ENCODE peak calls at places on chromosomes 12 and 14, in eight cellular contexts. One of them, this sample, is unnamed.

GRCh38 chr12:60266381-60266852 is 670.6 kb downstream of the SLC16A7 start:
- DNase-seq in fibroblast of pulmonary artery: peak; percentile 54
- DNase-seq in cardiac fibroblast: peak; percentile 45
- DNase-seq in body of pancreas: no peak
- DNase-seq in fibroblast of villous mesenchyme: peak; percentile 75
- DNase-seq in NB4: no peak
- DNase-seq in ovary: no peak
- DNase-seq in mammary epithelial cell: peak; percentile 74
- DNase-seq in this sample: peak; percentile 71

GRCh38 chr12:105825141-105825540 is 313.6 kb downstream of the NUAK1 start:
- DNase-seq in fibroblast of pulmonary artery: no peak
- DNase-seq in cardiac fibroblast: no peak
- DNase-seq in body of pancreas: no peak
- DNase-seq in fibroblast of villous mesenchyme: no peak
- DNase-seq in NB4: no peak
- DNase-seq in ovary: no peak
- DNase-seq in mammary epithelial cell: peak; percentile 98
- DNase-seq in this sample: no peak

GRCh38 chr12:27779416-27779815 is 617 bp upstream of the KLHL42 start:
- DNase-seq in fibroblast of pulmonary artery: peak; percentile 10
- DNase-seq in cardiac fibroblast: peak; percentile 5
- DNase-seq in body of pancreas: peak; percentile 15
- DNase-seq in fibroblast of villous mesenchyme: peak; percentile 22
- DNase-seq in NB4: peak; percentile 60
- DNase-seq in ovary: peak; percentile 30
- DNase-seq in mammary epithelial cell: peak; percentile 8
- DNase-seq in this sample: peak; percentile 21

GRCh38 chr14:105060751-105061427 is 4.3 kb downstream of the GPR132 start:
- DNase-seq in fibroblast of pulmonary artery: no peak
- DNase-seq in cardiac fibroblast: no peak
- DNase-seq in body of pancreas: peak; percentile 53
- DNase-seq in fibroblast of villous mesenchyme: peak; percentile 35
- DNase-seq in NB4: peak; percentile 93
- DNase-seq in ovary: no peak
- DNase-seq in mammary epithelial cell: no peak
- DNase-seq in this sample: no peak

GRCh38 chr12:6547987-6548386 is 7.9 kb downstream of the IFFO1 start:
- DNase-seq in fibroblast of pulmonary artery: peak; percentile 85
- DNase-seq in cardiac fibroblast: peak; percentile 83
- DNase-seq in body of pancreas: no peak
- DNase-seq in fibroblast of villous mesenchyme: peak; percentile 81
- DNase-seq in NB4: no peak
- DNase-seq in ovary: peak; percentile 40
- DNase-seq in mammary epithelial cell: peak; percentile 72
- DNase-seq in this sample: peak; percentile 87

GRCh38 chr14:38135096-38135495 is 72.6 kb upstream of the SSTR1 start:
- DNase-seq in fibroblast of pulmonary artery: no peak
- DNase-seq in cardiac fibroblast: no peak
- DNase-seq in body of pancreas: no peak
- DNase-seq in fibroblast of villous mesenchyme: peak; percentile 63
- DNase-seq in NB4: no peak
- DNase-seq in ovary: no peak
- DNase-seq in mammary epithelial cell: no peak
- DNase-seq in this sample: no peak

GRCh38 chr12:124836759-124837158 is 26.9 kb downstream of the SCARB1 start:
- DNase-seq in fibroblast of pulmonary artery: no peak
- DNase-seq in cardiac fibroblast: no peak
- DNase-seq in body of pancreas: peak; percentile 53
- DNase-seq in fibroblast of villous mesenchyme: no peak
- DNase-seq in NB4: no peak
- DNase-seq in ovary: no peak
- DNase-seq in mammary epithelial cell: no peak
- DNase-seq in this sample: no peak

GRCh38 chr12:28216016-28216415 is 25.8 kb downstream of the CCDC91 start:
- DNase-seq in fibroblast of pulmonary artery: no peak
- DNase-seq in cardiac fibroblast: no peak
- DNase-seq in body of pancreas: no peak
- DNase-seq in fibroblast of villous mesenchyme: no peak
- DNase-seq in NB4: no peak
- DNase-seq in ovary: no peak
- DNase-seq in mammary epithelial cell: no peak
- DNase-seq in this sample: no peak

GRCh38 chr14:72611506-72611905 is 282.4 kb downstream of the DPF3 start:
- DNase-seq in fibroblast of pulmonary artery: no peak
- DNase-seq in cardiac fibroblast: no peak
- DNase-seq in body of pancreas: no peak
- DNase-seq in fibroblast of villous mesenchyme: no peak
- DNase-seq in NB4: no peak
- DNase-seq in ovary: no peak
- DNase-seq in mammary epithelial cell: no peak
- DNase-seq in this sample: no peak

GRCh38 chr12:99128246-99128645 is 483.2 kb downstream of the APAF1 start:
- DNase-seq in fibroblast of pulmonary artery: no peak
- DNase-seq in cardiac fibroblast: no peak
- DNase-seq in body of pancreas: no peak
- DNase-seq in fibroblast of villous mesenchyme: no peak
- DNase-seq in NB4: no peak
- DNase-seq in ovary: no peak
- DNase-seq in mammary epithelial cell: no peak
- DNase-seq in this sample: no peak

GRCh38 chr12:45409966-45410365 is 194.1 kb downstream of the ANO6 start:
- DNase-seq in fibroblast of pulmonary artery: peak; percentile 13
- DNase-seq in cardiac fibroblast: peak; percentile 45
- DNase-seq in body of pancreas: peak; percentile 6
- DNase-seq in fibroblast of villous mesenchyme: peak; percentile 44
- DNase-seq in NB4: no peak
- DNase-seq in ovary: no peak
- DNase-seq in mammary epithelial cell: peak; percentile 55
- DNase-seq in this sample: peak; percentile 82

GRCh38 chr14:24179961-24180726 is 8.3 kb downstream of the REC8 start:
- DNase-seq in fibroblast of pulmonary artery: peak; percentile 88
- DNase-seq in cardiac fibroblast: peak; percentile 70
- DNase-seq in body of pancreas: peak; percentile 48
- DNase-seq in fibroblast of villous mesenchyme: peak; percentile 80
- DNase-seq in NB4: no peak
- DNase-seq in ovary: no peak
- DNase-seq in mammary epithelial cell: peak; percentile 51
- DNase-seq in this sample: peak; percentile 90

GRCh38 chr12:101802486-101802885 is 28.3 kb downstream of the GNPTAB start:
- DNase-seq in fibroblast of pulmonary artery: no peak
- DNase-seq in cardiac fibroblast: no peak
- DNase-seq in body of pancreas: no peak
- DNase-seq in fibroblast of villous mesenchyme: no peak
- DNase-seq in NB4: no peak
- DNase-seq in ovary: no peak
- DNase-seq in mammary epithelial cell: no peak
- DNase-seq in this sample: no peak

GRCh38 chr14:35368583-35368982 is 36.0 kb downstream of the NFKBIA start:
- DNase-seq in fibroblast of pulmonary artery: no peak
- DNase-seq in cardiac fibroblast: no peak
- DNase-seq in body of pancreas: no peak
- DNase-seq in fibroblast of villous mesenchyme: no peak
- DNase-seq in NB4: no peak
- DNase-seq in ovary: no peak
- DNase-seq in mammary epithelial cell: no peak
- DNase-seq in this sample: no peak

GRCh38 chr14:35370969-35371368 is 33.6 kb downstream of the NFKBIA start:
- DNase-seq in fibroblast of pulmonary artery: no peak
- DNase-seq in cardiac fibroblast: no peak
- DNase-seq in body of pancreas: no peak
- DNase-seq in fibroblast of villous mesenchyme: no peak
- DNase-seq in NB4: no peak
- DNase-seq in ovary: no peak
- DNase-seq in mammary epithelial cell: no peak
- DNase-seq in this sample: no peak

GRCh38 chr14:35369701-35370191 is 34.8 kb downstream of the NFKBIA start:
- DNase-seq in fibroblast of pulmonary artery: no peak
- DNase-seq in cardiac fibroblast: no peak
- DNase-seq in body of pancreas: peak; percentile 29
- DNase-seq in fibroblast of villous mesenchyme: no peak
- DNase-seq in NB4: no peak
- DNase-seq in ovary: no peak
- DNase-seq in mammary epithelial cell: peak; percentile 94
- DNase-seq in this sample: no peak

GRCh38 chr14:35368139-35368460 is 36.4 kb downstream of the NFKBIA start:
- DNase-seq in fibroblast of pulmonary artery: no peak
- DNase-seq in cardiac fibroblast: no peak
- DNase-seq in body of pancreas: no peak
- DNase-seq in fibroblast of villous mesenchyme: no peak
- DNase-seq in NB4: no peak
- DNase-seq in ovary: no peak
- DNase-seq in mammary epithelial cell: no peak
- DNase-seq in this sample: no peak

DNA sequence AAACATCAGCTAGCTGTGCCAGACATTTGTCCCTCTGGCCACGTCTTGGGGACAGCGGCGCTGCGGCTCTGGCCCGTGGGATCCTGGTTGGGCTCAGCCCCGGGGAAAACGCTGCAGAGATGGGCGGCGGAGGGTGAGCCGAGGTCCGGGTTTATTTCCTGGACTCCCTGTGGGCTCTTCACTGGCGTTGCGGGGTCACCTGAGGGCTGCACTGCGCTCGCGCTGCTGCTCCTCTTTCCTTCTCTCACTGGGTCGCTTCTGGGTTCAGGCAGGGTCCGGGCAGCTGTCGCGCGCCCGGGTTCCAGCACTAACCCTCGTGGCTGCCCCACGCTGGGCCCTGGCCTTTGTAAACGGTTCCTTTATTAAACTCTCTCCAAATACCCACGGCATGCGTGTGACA is 35.6 kb downstream of the NFKBIA start:
- DNase-seq in fibroblast of pulmonary artery: no peak
- DNase-seq in cardiac fibroblast: no peak
- DNase-seq in body of pancreas: no peak
- DNase-seq in fibroblast of villous mesenchyme: no peak
- DNase-seq in NB4: no peak
- DNase-seq in ovary: no peak
- DNase-seq in mammary epithelial cell: no peak
- DNase-seq in this sample: no peak
- H3K4me3 ChIP-seq in fibroblast of pulmonary artery: no peak overlapping the region
- H3K4me3 ChIP-seq in cardiac fibroblast: no peak overlapping the region
- H3K4me3 ChIP-seq in body of pancreas: no peak overlapping the region
- H3K4me3 ChIP-seq in fibroblast of villous mesenchyme: no peak overlapping the region
- H3K4me3 ChIP-seq in NB4: no peak overlapping the region
- H3K4me3 ChIP-seq in ovary: no peak overlapping the region
- H3K4me3 ChIP-seq in mammary epithelial cell: no peak overlapping the region
- H3K4me3 ChIP-seq in this sample: no peak overlapping the region

GRCh38 chr12:110696283-110696682 is 7.4 kb upstream of the HVCN1 start:
- DNase-seq in fibroblast of pulmonary artery: no peak
- DNase-seq in cardiac fibroblast: no peak
- DNase-seq in body of pancreas: no peak
- DNase-seq in fibroblast of villous mesenchyme: no peak
- DNase-seq in NB4: no peak
- DNase-seq in ovary: no peak
- DNase-seq in mammary epithelial cell: no peak
- DNase-seq in this sample: no peak

GRCh38 chr12:110702081-110702480 is 13.2 kb upstream of the HVCN1 start:
- DNase-seq in fibroblast of pulmonary artery: no peak
- DNase-seq in cardiac fibroblast: no peak
- DNase-seq in body of pancreas: no peak
- DNase-seq in fibroblast of villous mesenchyme: no peak
- DNase-seq in NB4: no peak
- DNase-seq in ovary: no peak
- DNase-seq in mammary epithelial cell: no peak
- DNase-seq in this sample: no peak

GRCh38 chr12:110694330-110694891 is 5.5 kb upstream of the HVCN1 start:
- DNase-seq in fibroblast of pulmonary artery: no peak
- DNase-seq in cardiac fibroblast: no peak
- DNase-seq in body of pancreas: peak; percentile 60
- DNase-seq in fibroblast of villous mesenchyme: no peak
- DNase-seq in NB4: peak; percentile 82
- DNase-seq in ovary: no peak
- DNase-seq in mammary epithelial cell: no peak
- DNase-seq in this sample: no peak

GRCh38 chr12:110699591-110700445 is 10.9 kb upstream of the HVCN1 start:
- DNase-seq in fibroblast of pulmonary artery: no peak
- DNase-seq in cardiac fibroblast: no peak
- DNase-seq in body of pancreas: no peak
- DNase-seq in fibroblast of villous mesenchyme: no peak
- DNase-seq in NB4: peak; percentile 55
- DNase-seq in ovary: no peak
- DNase-seq in mammary epithelial cell: no peak
- DNase-seq in this sample: no peak

GRCh38 chr12:110698171-110698902 is 9.4 kb upstream of the HVCN1 start:
- DNase-seq in fibroblast of pulmonary artery: peak; percentile 92
- DNase-seq in cardiac fibroblast: peak; percentile 88
- DNase-seq in body of pancreas: peak; percentile 85
- DNase-seq in fibroblast of villous mesenchyme: peak; percentile 74
- DNase-seq in NB4: peak; percentile 96
- DNase-seq in ovary: peak; percentile 77
- DNase-seq in mammary epithelial cell: peak; percentile 76
- DNase-seq in this sample: peak; percentile 84
- TF ChIP-seq CTCF in fibroblast of pulmonary artery: peak; percentile 79
- TF ChIP-seq CTCF in cardiac fibroblast: peak; percentile 82
- TF ChIP-seq CTCF in body of pancreas: peak; percentile 79
- TF ChIP-seq CTCF in fibroblast of villous mesenchyme: peak; percentile 66
- TF ChIP-seq CTCF in NB4: peak; percentile 93
- TF ChIP-seq CTCF in ovary: peak; percentile 61
- TF ChIP-seq CTCF in mammary epithelial cell: peak; percentile 74
- TF ChIP-seq CTCF in this sample: peak; percentile 83

DNA sequence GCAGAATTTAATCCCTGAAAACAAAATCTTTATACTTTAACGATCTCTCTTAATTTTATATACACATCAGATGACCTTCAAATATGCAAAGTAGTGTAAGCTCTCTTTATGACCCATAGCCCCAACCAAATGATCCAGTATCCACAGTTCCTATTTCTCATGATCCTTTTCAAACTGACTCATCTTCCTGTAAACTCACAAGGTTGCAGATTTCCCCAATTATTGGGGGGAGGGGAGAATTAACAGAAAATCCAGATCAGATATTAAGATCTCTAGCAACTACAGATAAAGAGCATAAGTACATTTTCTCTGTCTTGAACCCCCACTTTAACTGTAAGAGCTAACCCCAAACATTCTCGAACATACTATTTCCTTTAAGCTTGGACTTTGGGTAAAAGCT is 12.5 kb downstream of the GNS start:
- DNase-seq in fibroblast of pulmonary artery: peak; percentile 35
- DNase-seq in cardiac fibroblast: no peak
- DNase-seq in body of pancreas: no peak
- DNase-seq in fibroblast of villous mesenchyme: peak; percentile 23
- DNase-seq in NB4: peak; percentile 46
- DNase-seq in ovary: no peak
- DNase-seq in mammary epithelial cell: peak; percentile 23
- DNase-seq in this sample: peak; percentile 14
- H3K4me3 ChIP-seq in fibroblast of pulmonary artery: no peak overlapping the region
- H3K4me3 ChIP-seq in cardiac fibroblast: no peak overlapping the region
- H3K4me3 ChIP-seq in body of pancreas: no peak overlapping the region
- H3K4me3 ChIP-seq in fibroblast of villous mesenchyme: no peak overlapping the region
- H3K4me3 ChIP-seq in NB4: no peak overlapping the region
- H3K4me3 ChIP-seq in ovary: no peak overlapping the region
- H3K4me3 ChIP-seq in mammary epithelial cell: no peak overlapping the region
- H3K4me3 ChIP-seq in this sample: no peak overlapping the region

GRCh38 chr14:74763803-74764531 is 851 bp downstream of the YLPM1 start:
- DNase-seq in fibroblast of pulmonary artery: no peak
- DNase-seq in cardiac fibroblast: peak; percentile 17
- DNase-seq in body of pancreas: peak; percentile 8
- DNase-seq in fibroblast of villous mesenchyme: peak; percentile 27
- DNase-seq in NB4: peak; percentile 18
- DNase-seq in ovary: no peak
- DNase-seq in mammary epithelial cell: peak; percentile 67
- DNase-seq in this sample: peak; percentile 13

GRCh38 chr14:74765721-74766120 is 2.6 kb downstream of the YLPM1 start:
- DNase-seq in fibroblast of pulmonary artery: no peak
- DNase-seq in cardiac fibroblast: no peak
- DNase-seq in body of pancreas: no peak
- DNase-seq in fibroblast of villous mesenchyme: no peak
- DNase-seq in NB4: no peak
- DNase-seq in ovary: no peak
- DNase-seq in mammary epithelial cell: no peak
- DNase-seq in this sample: no peak

GRCh38 chr14:74762917-74763802 is at the start of gene YLPM1:
- DNase-seq in fibroblast of pulmonary artery: peak; percentile 99
- DNase-seq in cardiac fibroblast: peak; percentile 99
- DNase-seq in body of pancreas: peak; percentile 96
- DNase-seq in fibroblast of villous mesenchyme: peak; percentile 97
- DNase-seq in NB4: peak; percentile 97
- DNase-seq in ovary: peak; percentile 88
- DNase-seq in mammary epithelial cell: peak; percentile 96
- DNase-seq in this sample: peak; percentile 99
- TF ChIP-seq CTCF in fibroblast of pulmonary artery: peak; percentile 39
- TF ChIP-seq CTCF in cardiac fibroblast: peak; percentile 42
- TF ChIP-seq CTCF in body of pancreas: peak; percentile 50
- TF ChIP-seq CTCF in fibroblast of villous mesenchyme: peak; percentile 42
- TF ChIP-seq CTCF in NB4: peak; percentile 59
- TF ChIP-seq CTCF in ovary: peak; percentile 61
- TF ChIP-seq CTCF in mammary epithelial cell: peak; percentile 55
- TF ChIP-seq CTCF in this sample: peak; percentile 40

This sample was measured in fibroblast of the aortic adventitia.